ENCODE peak calls at places on chromosomes 1 and 21, in ten cellular contexts. S is glutamatergic neuron, B is osteocyte, J is astrocyte of the spinal cord, Z is right lobe of liver, T is brain microvascular endothelial cell, E is AG04449, P is Peyer's patch, D is A673, X is HCT116. U is an unnamed sample.

GRCh38 chr1:6582370-6582769 is 2.6 kb downstream of the ZBTB48 start:
- DNase-seq in S (no peak), B (no peak), J (no peak), Z (peak; percentile 88), T (no peak), E (no peak), P (peak; percentile 92), D (no peak), X (no peak), U (no peak)

GRCh38 chr1:77631751-77632150 is 50.7 kb downstream of the ZZZ3 start:
- DNase-seq in S (no peak), B (no peak), J (no peak), Z (no peak), T (no peak), E (no peak), P (no peak), D (no peak), X (no peak), U (no peak)

GRCh38 chr21:42639646-42640152 is 13.7 kb upstream of the PDE9A start:
- DNase-seq in S (no peak), B (no peak), J (no peak), Z (no peak), T (no peak), E (no peak), P (no peak), D (no peak), X (no peak), U (no peak)

GRCh38 chr1:231603598-231604275 is 22.9 kb upstream of the DISC1 start:
- DNase-seq in S (no peak), B (no peak), J (peak; percentile 65), Z (no peak), T (peak; percentile 40), E (no peak), P (peak; percentile 71), D (peak; percentile 89), X (peak; percentile 51), U (no peak)

GRCh38 chr21:30839304-30839703 is 9.7 kb upstream of the KRTAP7-1 start:
- DNase-seq in S (peak; percentile 74), B (no peak), J (no peak), Z (no peak), T (peak; percentile 4), E (no peak), P (no peak), D (peak; percentile 30), X (no peak), U (no peak)

GRCh38 chr1:202217951-202218350 is 24.4 kb downstream of the LGR6 start:
- DNase-seq in S (no peak), B (no peak), J (no peak), Z (no peak), T (no peak), E (no peak), P (no peak), D (no peak), X (no peak), U (no peak)

GRCh38 chr1:228077565-228078330 is 4.8 kb upstream of the ARF1 start:
- DNase-seq in S (no peak), B (no peak), J (no peak), Z (no peak), T (no peak), E (no peak), P (no peak), D (no peak), X (no peak), U (no peak)

GRCh38 chr1:115301438-115302020 is 36.5 kb downstream of the NGF start:
- DNase-seq in S (no peak), B (no peak), J (no peak), Z (no peak), T (no peak), E (no peak), P (no peak), D (no peak), X (no peak), U (no peak)

GRCh38 chr1:176785810-176786209 is 322.8 kb downstream of the PAPPA2 start:
- DNase-seq in S (no peak), B (no peak), J (no peak), Z (no peak), T (no peak), E (no peak), P (no peak), D (peak; percentile 11), X (no peak), U (no peak)

GRCh38 chr1:153465728-153466625 is 5.5 kb upstream of the S100A7 start:
- DNase-seq in S (peak; percentile 77), B (no peak), J (peak; percentile 29), Z (peak; percentile 54), T (peak; percentile 7), E (no peak), P (peak; percentile 74), D (peak; percentile 67), X (peak; percentile 32), U (no peak)

GRCh38 chr1:70264875-70265274 is 43.7 kb downstream of the SRSF11 start:
- DNase-seq in S (no peak), B (no peak), J (no peak), Z (no peak), T (no peak), E (no peak), P (no peak), D (no peak), X (no peak), U (no peak)

GRCh38 chr1:211514030-211514754 is 22.2 kb upstream of the RD3 start:
- DNase-seq in S (peak; percentile 86), B (peak; percentile 94), J (peak; percentile 89), Z (peak; percentile 88), T (peak; percentile 88), E (peak; percentile 28), P (peak; percentile 93), D (peak; percentile 86), X (peak; percentile 71), U (peak; percentile 57)

GRCh38 chr1:211519602-211520001 is 27.6 kb upstream of the RD3 start:
- DNase-seq in S (no peak), B (no peak), J (no peak), Z (no peak), T (no peak), E (no peak), P (no peak), D (no peak), X (no peak), U (no peak)

GRCh38 chr1:211515090-211516023 is 23.4 kb upstream of the RD3 start:
- DNase-seq in S (peak; percentile 86), B (peak; percentile 96), J (peak; percentile 96), Z (peak; percentile 96), T (peak; percentile 84), E (no peak), P (peak; percentile 93), D (peak; percentile 76), X (peak; percentile 93), U (peak; percentile 20)

GRCh38 chr1:211518330-211519289 is 26.6 kb upstream of the RD3 start:
- DNase-seq in S (no peak), B (no peak), J (no peak), Z (peak; percentile 81), T (no peak), E (no peak), P (no peak), D (no peak), X (no peak), U (no peak)

GRCh38 chr1:211517006-211517405 is 25.0 kb upstream of the RD3 start:
- DNase-seq in S (no peak), B (no peak), J (no peak), Z (no peak), T (no peak), E (no peak), P (peak; percentile 73), D (no peak), X (no peak), U (no peak)
- TF ChIP-seq CTCF in S (no peak), B (no peak), J (no peak), Z (no peak), T (no peak), E (no peak), P (no peak), D (peak; percentile 21), X (no peak), U (no peak)

DNA sequence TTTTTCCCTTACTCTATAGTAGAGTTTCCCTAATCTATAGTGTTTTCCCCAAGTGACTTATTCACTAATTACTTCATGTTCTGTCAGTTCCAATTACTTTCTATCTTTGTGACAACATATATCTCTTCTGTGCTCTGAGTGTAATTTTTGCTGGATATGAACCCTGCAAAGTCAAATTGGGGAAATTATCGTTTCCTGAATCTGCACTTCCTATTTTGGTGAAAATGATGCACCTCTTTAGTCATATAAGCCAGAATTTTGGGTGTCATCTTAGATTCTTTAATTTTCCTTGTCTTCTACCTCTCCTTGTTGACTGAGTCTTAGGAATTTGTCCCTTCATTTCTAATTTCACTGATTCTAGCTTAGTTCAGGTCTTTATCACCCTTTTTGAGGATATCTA is 33.4 kb upstream of the PRKACB start:
- DNase-seq in S (no peak), B (no peak), J (no peak), Z (no peak), T (no peak), E (no peak), P (no peak), D (no peak), X (no peak), U (no peak)
- TF ChIP-seq CTCF in S (no peak), B (no peak), J (no peak), Z (no peak), T (no peak), E (no peak), P (no peak), D (no peak), X (no peak), U (no peak)

GRCh38 chr1:19121192-19121591 is 88.9 kb downstream of the UBR4 start:
- DNase-seq in S (no peak), B (peak; percentile 60), J (no peak), Z (no peak), T (no peak), E (no peak), P (peak; percentile 81), D (no peak), X (no peak), U (no peak)

GRCh38 chr1:19120070-19120469 is 90.0 kb downstream of the UBR4 start:
- DNase-seq in S (no peak), B (peak; percentile 62), J (no peak), Z (no peak), T (no peak), E (no peak), P (no peak), D (no peak), X (no peak), U (no peak)

GRCh38 chr1:19123837-19124236 is 86.2 kb downstream of the UBR4 start:
- DNase-seq in S (no peak), B (peak; percentile 40), J (no peak), Z (no peak), T (no peak), E (no peak), P (peak; percentile 71), D (no peak), X (no peak), U (no peak)

GRCh38 chr1:19124273-19124672 is 85.8 kb downstream of the UBR4 start:
- DNase-seq in S (no peak), B (no peak), J (no peak), Z (no peak), T (no peak), E (no peak), P (no peak), D (no peak), X (no peak), U (no peak)

GRCh38 chr1:19122668-19123067 is 87.4 kb downstream of the UBR4 start:
- DNase-seq in S (no peak), B (peak; percentile 53), J (no peak), Z (no peak), T (no peak), E (no peak), P (peak; percentile 86), D (no peak), X (no peak), U (no peak)
- TF ChIP-seq CTCF in S (no peak), B (no peak), J (no peak), Z (no peak), T (no peak), E (no peak), P (no peak), D (no peak), X (no peak), U (no peak)

GRCh38 chr1:39378377-39378776 is 113.1 kb upstream of the BMP8A start:
- DNase-seq in S (no peak), B (no peak), J (no peak), Z (no peak), T (no peak), E (no peak), P (peak; percentile 62), D (no peak), X (no peak), U (no peak)
- TF ChIP-seq CTCF in S (no peak), B (peak; percentile 33), J (peak; percentile 45), Z (peak; percentile 43), T (peak; percentile 68), E (no peak), P (no peak), D (peak; percentile 51), X (peak; percentile 50), U (peak; percentile 12)